ENCODE peak calls at places on chromosome 21, in six cellular contexts. T is cardiac fibroblast, W is AG09309, X is gastrocnemius medialis, M is heart left ventricle, P is IMR-90. G is an unnamed sample.

GRCh38 chr21:35933466-35933865 is 126.9 kb downstream of the SETD4 start:
- DNase-seq in T (peak; percentile 83), W (peak; percentile 79), X (peak; percentile 75), M (peak; percentile 66), P (peak; percentile 86), G (peak; percentile 87)

GRCh38 chr21:26506951-26507350 is 66.1 kb downstream of the CYYR1 start:
- DNase-seq in T (peak; percentile 29), W (peak; percentile 38), X (no peak), M (no peak), P (peak; percentile 7), G (peak; percentile 70)

GRCh38 chr21:16279658-16280581 is 550.1 kb downstream of the USP25 start:
- DNase-seq in T (peak; percentile 69), W (peak; percentile 16), X (peak; percentile 51), M (no peak), P (peak; percentile 10), G (peak; percentile 85)

GRCh38 chr21:30981403-30981802 is 56.9 kb downstream of the KRTAP19-8 start:
- DNase-seq in T (no peak), W (no peak), X (no peak), M (no peak), P (no peak), G (no peak)

GRCh38 chr21:36701912-36702621 is 3.2 kb downstream of the SIM2 start:
- DNase-seq in T (no peak), W (no peak), X (no peak), M (no peak), P (peak; percentile 64), G (no peak)

GRCh38 chr21:43832158-43832550 is 32.9 kb upstream of the AGPAT3 start:
- DNase-seq in T (no peak), W (no peak), X (no peak), M (no peak), P (no peak), G (no peak)

GRCh38 chr21:15809818-15810217 is 80.0 kb downstream of the USP25 start:
- DNase-seq in T (peak; percentile 55), W (no peak), X (peak; percentile 71), M (no peak), P (peak; percentile 78), G (peak; percentile 35)

GRCh38 chr21:16037386-16037785 is 307.6 kb downstream of the USP25 start:
- DNase-seq in T (peak; percentile 2), W (no peak), X (no peak), M (no peak), P (no peak), G (peak; percentile 24)

GRCh38 chr21:44418108-44418875 is 37.0 kb upstream of the LRRC3 start:
- DNase-seq in T (no peak), W (no peak), X (peak; percentile 3), M (peak; percentile 12), P (no peak), G (no peak)

GRCh38 chr21:28793043-28793442 is 199.6 kb downstream of the LTN1 start:
- DNase-seq in T (peak; percentile 86), W (peak; percentile 31), X (no peak), M (no peak), P (peak; percentile 73), G (peak; percentile 33)

GRCh38 chr21:29677326-29677725 is 262.5 kb downstream of the GRIK1 start:
- DNase-seq in T (no peak), W (no peak), X (no peak), M (no peak), P (no peak), G (no peak)

GRCh38 chr21:32538147-32538792 is 47.1 kb downstream of the TCP10L start:
- DNase-seq in T (no peak), W (no peak), X (no peak), M (no peak), P (no peak), G (no peak)

GRCh38 chr21:29190920-29191319 is 60.5 kb downstream of the MAP3K7CL start:
- DNase-seq in T (peak; percentile 78), W (peak; percentile 59), X (no peak), M (no peak), P (peak; percentile 58), G (peak; percentile 52)

GRCh38 chr21:31526040-31526439 is 133.5 kb upstream of the SOD1 start:
- DNase-seq in T (no peak), W (no peak), X (no peak), M (no peak), P (no peak), G (peak; percentile 57)

GRCh38 chr21:31011412-31011811 is 26.9 kb downstream of the KRTAP19-8 start:
- DNase-seq in T (no peak), W (no peak), X (no peak), M (no peak), P (no peak), G (no peak)

GRCh38 chr21:18026359-18026758 is 207.2 kb upstream of the C21orf91 start:
- DNase-seq in T (no peak), W (no peak), X (no peak), M (no peak), P (no peak), G (no peak)

GRCh38 chr21:28521932-28522826 is 470.5 kb downstream of the LTN1 start:
- DNase-seq in T (peak; percentile 70), W (peak; percentile 60), X (no peak), M (no peak), P (peak; percentile 79), G (peak; percentile 56)

GRCh38 chr21:16302851-16303282 is 573.1 kb downstream of the USP25 start:
- DNase-seq in T (peak; percentile 66), W (peak; percentile 46), X (peak; percentile 76), M (peak; percentile 46), P (peak; percentile 12), G (peak; percentile 79)

GRCh38 chr21:26769613-26770188 is 75.5 kb downstream of the ADAMTS1 start:
- DNase-seq in T (peak; percentile 80), W (no peak), X (no peak), M (no peak), P (peak; percentile 73), G (peak; percentile 61)

GRCh38 chr21:45511007-45511406 is 31.2 kb downstream of the SLC19A1 start:
- DNase-seq in T (no peak), W (no peak), X (no peak), M (no peak), P (no peak), G (no peak)

GRCh38 chr21:45507888-45508508 is 34.2 kb downstream of the SLC19A1 start:
- DNase-seq in T (no peak), W (no peak), X (no peak), M (no peak), P (no peak), G (no peak)

GRCh38 chr21:45508607-45509565 is 33.4 kb downstream of the SLC19A1 start:
- DNase-seq in T (no peak), W (no peak), X (no peak), M (no peak), P (no peak), G (no peak)

GRCh38 chr21:45510466-45510955 is 31.7 kb downstream of the SLC19A1 start:
- DNase-seq in T (no peak), W (no peak), X (no peak), M (no peak), P (no peak), G (no peak)

DNA sequence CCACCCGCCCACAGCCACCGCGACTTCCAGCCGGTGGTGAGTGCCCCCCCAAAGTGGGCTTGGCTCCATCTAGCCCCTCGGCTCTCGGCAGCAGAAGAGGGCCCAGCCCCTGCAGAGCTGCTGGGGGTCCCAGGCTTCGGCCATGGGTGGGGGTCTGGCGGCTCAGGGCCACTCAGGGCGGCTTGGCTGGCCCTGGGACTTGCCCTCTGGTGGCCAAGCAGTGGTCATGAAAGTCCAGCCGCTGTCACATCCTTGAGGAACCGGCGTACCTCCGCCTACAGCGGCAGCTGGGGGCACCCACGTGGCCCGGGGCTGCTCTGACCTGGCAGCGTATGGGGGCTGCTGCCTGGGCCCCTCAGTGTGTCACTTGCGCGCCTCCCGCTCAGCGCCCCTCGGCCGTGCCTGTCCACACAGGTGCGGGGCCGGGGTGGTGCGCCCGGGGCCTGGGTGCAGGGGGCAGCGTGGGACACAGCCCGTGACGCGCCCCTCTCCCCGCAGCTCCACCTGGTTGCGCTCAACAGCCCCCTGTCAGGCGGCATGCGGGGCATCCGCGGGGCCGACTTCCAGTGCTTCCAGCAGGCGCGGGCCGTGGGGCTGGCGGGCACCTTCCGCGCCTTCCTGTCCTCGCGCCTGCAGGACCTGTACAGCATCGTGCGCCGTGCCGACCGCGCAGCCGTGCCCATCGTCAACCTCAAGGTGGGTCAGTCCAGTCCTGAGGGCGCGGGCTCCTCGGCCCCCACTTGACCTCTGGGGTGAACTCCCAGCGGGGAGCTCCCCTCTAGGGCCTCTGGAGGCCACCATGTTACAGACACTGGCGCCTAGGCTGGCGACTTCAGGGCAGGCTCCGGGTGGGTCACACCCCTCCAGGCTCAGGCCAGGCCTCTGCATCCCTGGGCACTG is 32.4 kb downstream of the SLC19A1 start:
- DNase-seq in T (no peak), W (no peak), X (no peak), M (no peak), P (no peak), G (no peak)
- TF ChIP-seq CTCF in T (peak; percentile 5), W (peak; percentile 8), X (no peak), M (no peak), P (no peak), G (peak; percentile 16)

DNA sequence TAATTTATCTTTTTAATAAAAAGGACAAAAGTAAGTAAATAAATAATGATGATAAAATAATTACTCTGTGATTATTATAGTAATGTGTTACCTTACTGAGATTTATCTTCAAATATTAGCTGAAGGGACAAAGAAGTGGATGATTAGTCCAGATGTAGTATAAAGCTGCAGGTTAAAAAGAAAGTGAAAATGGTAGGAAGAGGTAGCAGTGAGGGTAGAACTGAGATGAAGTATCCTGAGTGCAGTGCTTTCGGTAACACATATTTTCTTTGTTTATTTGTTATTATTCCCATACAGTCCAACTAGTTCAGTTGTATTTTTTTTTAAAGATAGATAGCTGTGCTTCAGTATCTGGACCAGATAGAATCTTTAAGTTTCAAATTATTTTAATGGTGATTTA is 1203.5 kb downstream of the NCAM2 start:
- DNase-seq in T (no peak), W (no peak), X (no peak), M (no peak), P (no peak), G (no peak)
- H3K4me3 ChIP-seq in T (no peak overlapping the region), W (no peak overlapping the region), X (no peak overlapping the region), M (no peak overlapping the region), P (no peak overlapping the region), G (no peak overlapping the region)

DNA sequence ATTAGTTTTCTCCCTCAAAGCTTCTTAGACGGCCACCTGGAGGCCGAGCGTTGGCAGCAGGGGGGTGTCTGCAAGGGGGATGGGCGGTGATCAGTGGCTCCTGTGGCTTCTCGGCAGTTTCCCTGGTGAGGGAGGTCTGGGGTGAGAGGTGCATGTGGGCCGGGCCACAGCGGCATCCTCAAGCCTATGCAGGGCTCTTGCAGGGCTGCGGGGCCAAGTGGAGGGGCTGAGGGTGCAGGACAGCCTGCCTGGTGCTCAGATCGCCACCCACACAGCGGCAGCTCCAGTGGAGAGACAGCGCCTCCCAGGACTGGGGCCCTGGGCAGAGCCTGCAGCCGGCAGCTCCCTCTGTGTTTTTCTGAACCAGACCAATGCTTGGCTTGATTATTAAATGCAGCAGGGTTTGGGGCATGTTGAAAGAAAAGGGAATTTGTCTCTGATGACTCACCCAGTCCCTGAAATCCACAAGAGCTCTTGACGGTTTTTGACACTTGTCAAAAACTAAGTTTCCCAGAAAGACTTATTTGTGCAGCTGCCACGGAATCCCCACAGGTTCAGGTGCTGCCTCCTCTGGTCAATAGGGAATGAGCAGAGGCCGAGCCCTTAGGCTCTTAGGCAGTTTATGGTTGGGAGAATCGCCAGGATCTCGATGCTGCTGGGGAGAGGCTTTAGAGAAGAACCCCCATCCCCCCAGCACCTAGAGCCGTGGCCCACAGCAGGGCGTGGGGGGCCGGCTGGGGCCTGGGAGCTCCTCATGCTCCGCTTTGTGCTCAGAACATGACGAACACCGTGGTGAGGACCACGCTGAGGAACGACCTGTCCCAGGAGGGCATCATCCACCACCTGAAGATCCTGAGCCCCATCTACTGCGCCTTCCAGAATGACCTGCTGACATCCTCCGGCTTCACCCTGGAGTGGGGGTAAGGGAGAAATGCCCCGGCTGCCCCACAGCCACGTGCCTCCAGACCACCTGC is 54.7 kb downstream of the UMODL1 start:
- DNase-seq in T (peak; percentile 38), W (no peak), X (no peak), M (no peak), P (peak; percentile 59), G (no peak)
- TF ChIP-seq CTCF in T (peak; percentile 32), W (peak; percentile 12), X (no peak), M (no peak), P (no peak), G (peak; percentile 9)

GRCh38 chr21:34201001-34201400 is 127.6 kb downstream of the MRPS6 start:
- DNase-seq in T (no peak), W (no peak), X (no peak), M (no peak), P (no peak), G (no peak)
- H3K4me3 ChIP-seq in T (no peak overlapping the region), W (no peak overlapping the region), X (peak overlapping the region; percentile 48), M (no peak overlapping the region), P (no peak overlapping the region), G (no peak overlapping the region)